ENCODE peak calls at places on chromosome 21, in five cellular contexts. B, Y, I, F and C are unnamed samples.

GRCh38 chr21:31557956-31558838 is 101.3 kb upstream of the SOD1 start:
- DNase-seq in B (no peak), Y (peak), I (peak), F (peak), C (no peak)

GRCh38 chr21:34552324-34553198 is 40.6 kb upstream of the KCNE1 start:
- DNase-seq in B (no peak), Y (no peak), I (no peak), F (no peak), C (no peak)

GRCh38 chr21:44954281-44954771 is 14.5 kb downstream of the SLX9 start:
- DNase-seq in B (no peak), Y (no peak), I (no peak), F (no peak), C (no peak)

GRCh38 chr21:42609806-42610205 is 43.6 kb upstream of the PDE9A start:
- DNase-seq in B (no peak), Y (no peak), I (no peak), F (no peak), C (no peak)

GRCh38 chr21:33682992-33683627 is 40.8 kb downstream of the ITSN1 start:
- DNase-seq in B (no peak), Y (no peak), I (peak), F (no peak), C (no peak)

GRCh38 chr21:42540396-42540795 is 26.7 kb downstream of the SLC37A1 start:
- DNase-seq in B (no peak), Y (no peak), I (no peak), F (no peak), C (no peak)

GRCh38 chr21:42513985-42514882 is 582 bp downstream of the SLC37A1 start:
- DNase-seq in B (peak), Y (peak), I (peak), F (peak), C (no peak)

GRCh38 chr21:42194863-42195262 is 24.1 kb upstream of the ABCG1 start:
- DNase-seq in B (no peak), Y (no peak), I (no peak), F (no peak), C (no peak)

GRCh38 chr21:33360281-33360680 is 35.5 kb downstream of the IFNAR1 start:
- DNase-seq in B (no peak), Y (no peak), I (no peak), F (no peak), C (no peak)